ENCODE peak calls at places on chromosome 20, in seven cellular contexts. One of them, this sample, is unnamed.

GRCh38 chr20:22368235-22368634 is 216.1 kb downstream of the FOXA2 start:
- DNase-seq in psoas muscle: no peak
- DNase-seq in AG10803: no peak
- DNase-seq in upper lobe of right lung: no peak
- DNase-seq in hepatocyte: no peak
- DNase-seq in fibroblast of mammary gland: no peak
- DNase-seq in fibroblast of the aortic adventitia: no peak
- DNase-seq in this sample: no peak

GRCh38 chr20:58017970-58018530 is 210.4 kb downstream of the ANKRD60 start:
- DNase-seq in psoas muscle: no peak
- DNase-seq in AG10803: no peak
- DNase-seq in upper lobe of right lung: no peak
- DNase-seq in hepatocyte: no peak
- DNase-seq in fibroblast of mammary gland: no peak
- DNase-seq in fibroblast of the aortic adventitia: no peak
- DNase-seq in this sample: no peak

GRCh38 chr20:46568570-46569129 is 18.2 kb upstream of the OCSTAMP start:
- DNase-seq in psoas muscle: peak; percentile 78
- DNase-seq in AG10803: peak; percentile 63
- DNase-seq in upper lobe of right lung: peak; percentile 86
- DNase-seq in hepatocyte: peak; percentile 84
- DNase-seq in fibroblast of mammary gland: peak; percentile 68
- DNase-seq in fibroblast of the aortic adventitia: peak; percentile 60
- DNase-seq in this sample: peak; percentile 2

GRCh38 chr20:25437153-25437581 is 29.7 kb downstream of the GINS1 start:
- DNase-seq in psoas muscle: no peak
- DNase-seq in AG10803: peak; percentile 23
- DNase-seq in upper lobe of right lung: no peak
- DNase-seq in hepatocyte: peak; percentile 23
- DNase-seq in fibroblast of mammary gland: no peak
- DNase-seq in fibroblast of the aortic adventitia: peak; percentile 25
- DNase-seq in this sample: no peak

GRCh38 chr20:25249198-25249931 is 1.5 kb downstream of the PYGB start:
- DNase-seq in psoas muscle: no peak
- DNase-seq in AG10803: no peak
- DNase-seq in upper lobe of right lung: no peak
- DNase-seq in hepatocyte: peak; percentile 3
- DNase-seq in fibroblast of mammary gland: peak; percentile 41
- DNase-seq in fibroblast of the aortic adventitia: peak; percentile 42
- DNase-seq in this sample: no peak

GRCh38 chr20:7742479-7742878 is 197.8 kb downstream of the HAO1 start:
- DNase-seq in psoas muscle: no peak
- DNase-seq in AG10803: peak; percentile 23
- DNase-seq in upper lobe of right lung: no peak
- DNase-seq in hepatocyte: peak; percentile 29
- DNase-seq in fibroblast of mammary gland: peak; percentile 81
- DNase-seq in fibroblast of the aortic adventitia: peak; percentile 89
- DNase-seq in this sample: no peak

GRCh38 chr20:58231678-58232077 is 3.2 kb upstream of the ANKRD60 start:
- DNase-seq in psoas muscle: no peak
- DNase-seq in AG10803: peak; percentile 30
- DNase-seq in upper lobe of right lung: no peak
- DNase-seq in hepatocyte: no peak
- DNase-seq in fibroblast of mammary gland: no peak
- DNase-seq in fibroblast of the aortic adventitia: peak; percentile 49
- DNase-seq in this sample: no peak

GRCh38 chr20:36728986-36729385 is 16.9 kb downstream of the NDRG3 start:
- DNase-seq in psoas muscle: no peak
- DNase-seq in AG10803: no peak
- DNase-seq in upper lobe of right lung: no peak
- DNase-seq in hepatocyte: peak; percentile 31
- DNase-seq in fibroblast of mammary gland: no peak
- DNase-seq in fibroblast of the aortic adventitia: peak; percentile 9
- DNase-seq in this sample: no peak

GRCh38 chr20:57618091-57618765 is 2.0 kb downstream of the ZBP1 start:
- DNase-seq in psoas muscle: no peak
- DNase-seq in AG10803: no peak
- DNase-seq in upper lobe of right lung: peak; percentile 60
- DNase-seq in hepatocyte: peak; percentile 39
- DNase-seq in fibroblast of mammary gland: no peak
- DNase-seq in fibroblast of the aortic adventitia: no peak
- DNase-seq in this sample: no peak

GRCh38 chr20:45944965-45945677 is 10.6 kb downstream of the PCIF1 start:
- DNase-seq in psoas muscle: no peak
- DNase-seq in AG10803: no peak
- DNase-seq in upper lobe of right lung: no peak
- DNase-seq in hepatocyte: no peak
- DNase-seq in fibroblast of mammary gland: no peak
- DNase-seq in fibroblast of the aortic adventitia: no peak
- DNase-seq in this sample: no peak

GRCh38 chr20:46099491-46100287 is 9.9 kb upstream of the NCOA5 start:
- DNase-seq in psoas muscle: no peak
- DNase-seq in AG10803: no peak
- DNase-seq in upper lobe of right lung: peak; percentile 72
- DNase-seq in hepatocyte: no peak
- DNase-seq in fibroblast of mammary gland: no peak
- DNase-seq in fibroblast of the aortic adventitia: no peak
- DNase-seq in this sample: no peak

GRCh38 chr20:8858181-8858794 is 210.6 kb upstream of the PLCB4 start:
- DNase-seq in psoas muscle: no peak
- DNase-seq in AG10803: peak; percentile 35
- DNase-seq in upper lobe of right lung: no peak
- DNase-seq in hepatocyte: no peak
- DNase-seq in fibroblast of mammary gland: no peak
- DNase-seq in fibroblast of the aortic adventitia: no peak
- DNase-seq in this sample: no peak

GRCh38 chr20:18284805-18285533 is 3.4 kb upstream of the ZNF133 start:
- DNase-seq in psoas muscle: no peak
- DNase-seq in AG10803: no peak
- DNase-seq in upper lobe of right lung: no peak
- DNase-seq in hepatocyte: no peak
- DNase-seq in fibroblast of mammary gland: peak; percentile 9
- DNase-seq in fibroblast of the aortic adventitia: peak; percentile 20
- DNase-seq in this sample: no peak

GRCh38 chr20:60224914-60225313 is 266.7 kb downstream of the CDH26 start:
- DNase-seq in psoas muscle: no peak
- DNase-seq in AG10803: peak; percentile 13
- DNase-seq in upper lobe of right lung: no peak
- DNase-seq in hepatocyte: peak; percentile 23
- DNase-seq in fibroblast of mammary gland: peak; percentile 41
- DNase-seq in fibroblast of the aortic adventitia: peak; percentile 11
- DNase-seq in this sample: no peak

GRCh38 chr20:11754451-11754850 is 163.2 kb upstream of the BTBD3 start:
- DNase-seq in psoas muscle: no peak
- DNase-seq in AG10803: no peak
- DNase-seq in upper lobe of right lung: no peak
- DNase-seq in hepatocyte: no peak
- DNase-seq in fibroblast of mammary gland: no peak
- DNase-seq in fibroblast of the aortic adventitia: no peak
- DNase-seq in this sample: no peak

GRCh38 chr20:57350086-57350710 is 857 bp upstream of the RAE1 start:
- DNase-seq in psoas muscle: no peak
- DNase-seq in AG10803: peak; percentile 16
- DNase-seq in upper lobe of right lung: no peak
- DNase-seq in hepatocyte: no peak
- DNase-seq in fibroblast of mammary gland: peak; percentile 77
- DNase-seq in fibroblast of the aortic adventitia: peak; percentile 11
- DNase-seq in this sample: peak; percentile 18

GRCh38 chr20:16475225-16475624 is 98.0 kb downstream of the KIF16B start:
- DNase-seq in psoas muscle: no peak
- DNase-seq in AG10803: peak; percentile 34
- DNase-seq in upper lobe of right lung: no peak
- DNase-seq in hepatocyte: peak; percentile 49
- DNase-seq in fibroblast of mammary gland: no peak
- DNase-seq in fibroblast of the aortic adventitia: peak; percentile 40
- DNase-seq in this sample: no peak

GRCh38 chr20:47950557-47951283 is 165.4 kb upstream of the SULF2 start:
- DNase-seq in psoas muscle: no peak
- DNase-seq in AG10803: no peak
- DNase-seq in upper lobe of right lung: no peak
- DNase-seq in hepatocyte: no peak
- DNase-seq in fibroblast of mammary gland: peak; percentile 35
- DNase-seq in fibroblast of the aortic adventitia: no peak
- DNase-seq in this sample: no peak

GRCh38 chr20:41248371-41249024 is 69.0 kb downstream of the ZHX3 start:
- DNase-seq in psoas muscle: no peak
- DNase-seq in AG10803: peak; percentile 27
- DNase-seq in upper lobe of right lung: no peak
- DNase-seq in hepatocyte: no peak
- DNase-seq in fibroblast of mammary gland: peak; percentile 97
- DNase-seq in fibroblast of the aortic adventitia: peak; percentile 46
- DNase-seq in this sample: no peak

GRCh38 chr20:15232243-15232642 is 894.8 kb upstream of the FLRT3 start:
- DNase-seq in psoas muscle: no peak
- DNase-seq in AG10803: no peak
- DNase-seq in upper lobe of right lung: no peak
- DNase-seq in hepatocyte: no peak
- DNase-seq in fibroblast of mammary gland: no peak
- DNase-seq in fibroblast of the aortic adventitia: no peak
- DNase-seq in this sample: no peak

GRCh38 chr20:50726955-50727791 is 4.2 kb upstream of the PARD6B start:
- DNase-seq in psoas muscle: no peak
- DNase-seq in AG10803: no peak
- DNase-seq in upper lobe of right lung: no peak
- DNase-seq in hepatocyte: no peak
- DNase-seq in fibroblast of mammary gland: peak; percentile 35
- DNase-seq in fibroblast of the aortic adventitia: no peak
- DNase-seq in this sample: no peak
- H3K4me3 ChIP-seq in psoas muscle: no peak overlapping the region
- H3K4me3 ChIP-seq in AG10803: no peak overlapping the region
- H3K4me3 ChIP-seq in upper lobe of right lung: no peak overlapping the region
- H3K4me3 ChIP-seq in hepatocyte: no peak overlapping the region
- H3K4me3 ChIP-seq in fibroblast of mammary gland: no peak overlapping the region
- H3K4me3 ChIP-seq in fibroblast of the aortic adventitia: no peak overlapping the region
- H3K4me3 ChIP-seq in this sample: no peak overlapping the region

GRCh38 chr20:35329435-35330139 is 37.4 kb upstream of the FAM83C start:
- DNase-seq in psoas muscle: peak; percentile 42
- DNase-seq in AG10803: peak; percentile 39
- DNase-seq in upper lobe of right lung: no peak
- DNase-seq in hepatocyte: peak; percentile 56
- DNase-seq in fibroblast of mammary gland: peak; percentile 74
- DNase-seq in fibroblast of the aortic adventitia: no peak
- DNase-seq in this sample: no peak
- TF ChIP-seq CTCF in psoas muscle: peak; percentile 47
- TF ChIP-seq CTCF in AG10803: peak; percentile 58
- TF ChIP-seq CTCF in upper lobe of right lung: peak; percentile 37
- TF ChIP-seq CTCF in hepatocyte: peak; percentile 49
- TF ChIP-seq CTCF in fibroblast of mammary gland: peak; percentile 71
- TF ChIP-seq CTCF in fibroblast of the aortic adventitia: peak; percentile 52
- TF ChIP-seq CTCF in this sample: peak; percentile 48

DNA sequence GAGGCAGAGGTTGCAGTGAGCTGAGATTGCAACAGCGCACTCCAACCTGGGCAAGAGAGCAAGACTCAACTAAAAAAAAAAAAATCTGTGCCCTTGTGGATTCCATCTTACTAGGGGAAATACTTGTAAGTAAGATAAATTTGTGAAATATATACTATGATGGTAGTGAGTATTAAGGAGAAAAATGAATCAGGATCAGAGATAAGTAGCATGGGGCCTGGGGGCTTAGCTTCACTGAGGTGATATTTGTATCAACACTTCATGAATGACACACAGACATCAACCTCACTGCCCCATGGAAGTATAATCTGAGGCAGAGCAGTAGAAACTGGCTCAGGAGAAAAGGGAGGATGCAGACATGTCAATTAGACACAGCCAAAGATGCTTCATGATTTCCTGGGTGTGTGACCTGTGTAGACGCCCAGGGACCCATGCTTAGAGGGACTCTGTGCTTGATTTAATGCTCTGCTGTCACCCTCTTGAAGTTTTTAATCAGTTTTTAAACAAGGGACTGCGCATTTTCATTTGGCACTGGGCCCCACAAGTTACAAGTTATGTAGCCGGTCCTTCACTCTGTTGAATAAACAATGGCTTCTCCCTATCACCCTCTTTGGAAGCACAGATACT is 41.9 kb downstream of the PCNA start:
- DNase-seq in psoas muscle: no peak
- DNase-seq in AG10803: no peak
- DNase-seq in upper lobe of right lung: no peak
- DNase-seq in hepatocyte: no peak
- DNase-seq in fibroblast of mammary gland: no peak
- DNase-seq in fibroblast of the aortic adventitia: peak; percentile 4
- DNase-seq in this sample: no peak
- H3K4me3 ChIP-seq in psoas muscle: peak overlapping the region; percentile 24
- H3K4me3 ChIP-seq in AG10803: no peak overlapping the region
- H3K4me3 ChIP-seq in upper lobe of right lung: peak overlapping the region; percentile 41
- H3K4me3 ChIP-seq in hepatocyte: no peak overlapping the region
- H3K4me3 ChIP-seq in fibroblast of mammary gland: no peak overlapping the region
- H3K4me3 ChIP-seq in fibroblast of the aortic adventitia: peak overlapping the region; percentile 13
- H3K4me3 ChIP-seq in this sample: no peak overlapping the region

GRCh38 chr20:54100563-54100962 is 30.2 kb upstream of the BCAS1 start:
- DNase-seq in psoas muscle: no peak
- DNase-seq in AG10803: no peak
- DNase-seq in upper lobe of right lung: no peak
- DNase-seq in hepatocyte: no peak
- DNase-seq in fibroblast of mammary gland: no peak
- DNase-seq in fibroblast of the aortic adventitia: no peak
- DNase-seq in this sample: no peak

GRCh38 chr20:54103762-54104600 is 33.6 kb upstream of the BCAS1 start:
- DNase-seq in psoas muscle: no peak
- DNase-seq in AG10803: no peak
- DNase-seq in upper lobe of right lung: no peak
- DNase-seq in hepatocyte: peak; percentile 41
- DNase-seq in fibroblast of mammary gland: no peak
- DNase-seq in fibroblast of the aortic adventitia: no peak
- DNase-seq in this sample: no peak

GRCh38 chr20:54102543-54102942 is 32.1 kb upstream of the BCAS1 start:
- DNase-seq in psoas muscle: no peak
- DNase-seq in AG10803: no peak
- DNase-seq in upper lobe of right lung: no peak
- DNase-seq in hepatocyte: no peak
- DNase-seq in fibroblast of mammary gland: no peak
- DNase-seq in fibroblast of the aortic adventitia: no peak
- DNase-seq in this sample: no peak

GRCh38 chr20:54105653-54106052 is 35.3 kb upstream of the BCAS1 start:
- DNase-seq in psoas muscle: no peak
- DNase-seq in AG10803: no peak
- DNase-seq in upper lobe of right lung: no peak
- DNase-seq in hepatocyte: no peak
- DNase-seq in fibroblast of mammary gland: no peak
- DNase-seq in fibroblast of the aortic adventitia: no peak
- DNase-seq in this sample: no peak

DNA sequence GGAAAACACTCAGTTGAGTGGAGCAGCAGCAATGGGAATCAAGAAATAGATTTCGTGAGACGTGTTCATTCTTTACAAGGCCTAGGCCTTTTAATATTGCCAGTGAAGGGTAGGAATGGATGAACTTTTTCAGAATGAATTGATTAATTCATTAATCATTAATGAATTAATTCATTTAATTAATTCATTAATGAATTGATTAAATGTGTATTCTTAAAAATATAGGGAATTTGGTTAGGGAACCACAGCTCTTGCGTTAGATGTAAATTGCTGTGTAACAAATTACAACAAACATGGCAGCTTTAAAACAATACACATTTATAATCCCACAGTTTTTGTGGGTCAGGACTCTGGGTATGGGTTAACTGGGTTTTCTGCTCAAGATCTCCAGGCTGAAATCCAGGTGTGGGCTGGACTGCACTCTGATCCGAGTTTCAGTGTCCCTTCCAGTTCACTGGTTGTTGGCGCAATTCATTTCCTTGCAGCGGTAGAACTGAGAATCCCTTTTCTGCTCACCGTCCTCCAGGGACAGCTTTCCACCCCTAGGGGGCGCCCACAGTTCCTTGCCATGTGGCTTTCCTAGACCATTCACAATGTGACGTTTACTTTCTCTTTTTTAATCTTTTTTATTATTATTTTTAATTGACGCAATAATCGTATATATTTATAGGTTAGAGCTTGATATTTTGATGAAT is 32.8 kb upstream of the BCAS1 start:
- DNase-seq in psoas muscle: peak; percentile 53
- DNase-seq in AG10803: peak; percentile 53
- DNase-seq in upper lobe of right lung: peak; percentile 91
- DNase-seq in hepatocyte: peak; percentile 82
- DNase-seq in fibroblast of mammary gland: peak; percentile 66
- DNase-seq in fibroblast of the aortic adventitia: peak; percentile 65
- DNase-seq in this sample: no peak
- TF ChIP-seq CTCF in psoas muscle: peak; percentile 58
- TF ChIP-seq CTCF in AG10803: peak; percentile 80
- TF ChIP-seq CTCF in upper lobe of right lung: peak; percentile 92
- TF ChIP-seq CTCF in hepatocyte: peak; percentile 76
- TF ChIP-seq CTCF in fibroblast of mammary gland: peak; percentile 93
- TF ChIP-seq CTCF in fibroblast of the aortic adventitia: peak; percentile 94
- TF ChIP-seq CTCF in this sample: peak; percentile 88